ENCODE peak calls at places on chromosomes 5 and 9, in eight cellular contexts. K is colonic mucosa, X is upper lobe of right lung, W is IMR-90, U is psoas muscle, Y is SK-N-SH, R is lower lobe of right lung, J is neural progenitor cell. Z is an unnamed sample.

GRCh38 chr9:34555002-34555348 is 32.2 kb upstream of the ENHO start:
- DNase-seq in K (no peak), X (peak; percentile 49), W (no peak), U (peak; percentile 44), Y (peak; percentile 83), R (no peak), J (peak; percentile 44), Z (no peak)

GRCh38 chr9:131968632-131969031 is 111.0 kb downstream of the MED27 start:
- DNase-seq in K (no peak), X (no peak), W (no peak), U (no peak), Y (no peak), R (no peak), J (no peak), Z (no peak)

GRCh38 chr5:35485487-35485886 is 132.2 kb upstream of the SPEF2 start:
- DNase-seq in K (no peak), X (no peak), W (no peak), U (no peak), Y (no peak), R (no peak), J (no peak), Z (no peak)

GRCh38 chr9:110214090-110214489 is 6.1 kb upstream of the C9orf152 start:
- DNase-seq in K (peak; percentile 58), X (no peak), W (peak; percentile 30), U (no peak), Y (no peak), R (no peak), J (no peak), Z (no peak)

GRCh38 chr5:62977641-62978040 is 399.0 kb downstream of the LRRC70 start:
- DNase-seq in K (no peak), X (no peak), W (no peak), U (no peak), Y (no peak), R (no peak), J (peak; percentile 29), Z (no peak)

GRCh38 chr9:120559546-120559945 is 20.4 kb downstream of the CDK5RAP2 start:
- DNase-seq in K (no peak), X (no peak), W (no peak), U (no peak), Y (no peak), R (no peak), J (no peak), Z (no peak)

GRCh38 chr5:17149786-17150185 is 67.6 kb upstream of the BASP1 start:
- DNase-seq in K (no peak), X (no peak), W (no peak), U (no peak), Y (no peak), R (no peak), J (no peak), Z (no peak)

GRCh38 chr9:125807065-125807464 is 59.9 kb downstream of the PBX3 start:
- DNase-seq in K (no peak), X (no peak), W (peak; percentile 61), U (no peak), Y (no peak), R (no peak), J (no peak), Z (peak; percentile 39)

GRCh38 chr5:107381189-107381856 is 289.4 kb downstream of the EFNA5 start:
- DNase-seq in K (no peak), X (no peak), W (peak; percentile 75), U (peak; percentile 49), Y (no peak), R (no peak), J (no peak), Z (no peak)

GRCh38 chr9:89179535-89179919 is 909 bp upstream of the SHC3 start:
- DNase-seq in K (no peak), X (no peak), W (peak; percentile 68), U (peak; percentile 18), Y (no peak), R (no peak), J (peak; percentile 38), Z (no peak)

GRCh38 chr5:160262665-160263064 is 33.4 kb downstream of the FABP6 start:
- DNase-seq in K (peak; percentile 80), X (peak; percentile 39), W (no peak), U (no peak), Y (peak; percentile 51), R (no peak), J (peak; percentile 26), Z (no peak)

GRCh38 chr9:116193636-116194035 is 40.0 kb downstream of the PAPPA start:
- DNase-seq in K (no peak), X (no peak), W (peak; percentile 89), U (no peak), Y (no peak), R (no peak), J (no peak), Z (peak; percentile 44)

GRCh38 chr5:122493091-122493775 is 181.2 kb downstream of the SNCAIP start:
- DNase-seq in K (no peak), X (peak; percentile 66), W (no peak), U (no peak), Y (peak; percentile 83), R (no peak), J (no peak), Z (no peak)

GRCh38 chr9:130263601-130264413 is 1.8 kb upstream of the HMCN2 start:
- DNase-seq in K (no peak), X (no peak), W (no peak), U (no peak), Y (peak; percentile 46), R (no peak), J (no peak), Z (no peak)
- TF ChIP-seq CTCF in K (no peak), X (no peak), W (peak; percentile 5), U (no peak), Y (no peak), R (peak; percentile 10), J (no peak), Z (no peak)

GRCh38 chr5:94748212-94748611 is 129.7 kb downstream of the SLF1 start:
- DNase-seq in K (no peak), X (no peak), W (no peak), U (no peak), Y (no peak), R (no peak), J (no peak), Z (no peak)
- H3K36me3 ChIP-seq in K (no peaks in the 10 kb centered on the region), X (no peaks in the 10 kb centered on the region), W (no peaks in the 10 kb centered on the region), U (no peaks in the 10 kb centered on the region), Y (no peaks in the 10 kb centered on the region), R (no peaks in the 10 kb centered on the region), J (no peaks in the 10 kb centered on the region), Z (no peaks in the 10 kb centered on the region)

GRCh38 chr5:124649548-124650501 is 96.6 kb downstream of the ZNF608 start:
- DNase-seq in K (peak; percentile 82), X (peak; percentile 87), W (peak; percentile 93), U (peak; percentile 63), Y (peak; percentile 78), R (peak; percentile 90), J (no peak), Z (peak; percentile 82)
- TF ChIP-seq CTCF in K (no peak), X (no peak), W (no peak), U (no peak), Y (no peak), R (no peak), J (no peak), Z (no peak)

DNA sequence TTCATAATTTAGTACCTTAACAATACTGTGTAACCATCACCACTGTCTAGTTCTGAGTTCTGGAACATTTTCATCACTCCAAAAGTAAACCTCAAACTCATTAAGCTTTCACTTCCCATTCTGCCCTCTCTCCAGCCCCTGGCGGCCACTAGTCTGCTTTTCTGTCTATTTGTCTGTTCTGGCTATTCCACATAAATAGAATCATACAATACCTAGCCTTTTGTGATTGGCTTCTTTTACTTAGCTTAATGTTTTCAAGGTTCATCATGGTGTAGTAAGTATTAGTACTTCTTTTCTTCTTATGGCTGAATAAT is 138.7 kb downstream of the RAPGEF6 start:
- DNase-seq in K (no peak), X (peak; percentile 61), W (no peak), U (no peak), Y (no peak), R (no peak), J (no peak), Z (no peak)
- H3K36me3 ChIP-seq in K (no peaks in the 10 kb centered on the region), X (peaks cover 43% of the 10 kb centered on the region), W (peaks cover 4% of the 10 kb centered on the region), U (no peaks in the 10 kb centered on the region), Y (peaks cover 25% of the 10 kb centered on the region), R (peaks cover 38% of the 10 kb centered on the region), J (no peaks in the 10 kb centered on the region), Z (peaks cover 4% of the 10 kb centered on the region)

GRCh38 chr5:25544652-25545249 is 900.0 kb upstream of the CDH10 start:
- DNase-seq in K (no peak), X (no peak), W (no peak), U (no peak), Y (peak; percentile 6), R (no peak), J (peak; percentile 73), Z (no peak)
- TF ChIP-seq CTCF in K (no peak), X (peak; percentile 49), W (no peak), U (peak; percentile 9), Y (peak; percentile 74), R (peak; percentile 43), J (peak; percentile 75), Z (no peak)

GRCh38 chr5:71533142-71533541 is 54.0 kb upstream of the MCCC2 start:
- DNase-seq in K (no peak), X (no peak), W (peak; percentile 54), U (no peak), Y (no peak), R (no peak), J (no peak), Z (no peak)
- H3K36me3 ChIP-seq in K (no peaks in the 10 kb centered on the region), X (peaks cover 32% of the 10 kb centered on the region), W (peaks cover 16% of the 10 kb centered on the region), U (no peaks in the 10 kb centered on the region), Y (peaks cover 44% of the 10 kb centered on the region), R (peaks cover 44% of the 10 kb centered on the region), J (peaks cover 14% of the 10 kb centered on the region), Z (peaks cover 2% of the 10 kb centered on the region)

Z was measured in BJ.